ENCODE peak calls at places on chromosomes 5 and 9, in five cellular contexts. Q is psoas muscle, J is astrocyte, W is hepatocyte, P is heart right ventricle. C is an unnamed sample.

GRCh38 chr5:135045488-135045887 is 11.5 kb upstream of the PITX1 start:
- DNase-seq in W (no peak), J (no peak), Q (no peak), P (no peak), C (no peak)

GRCh38 chr9:19637084-19637483 is 151.8 kb downstream of the SLC24A2 start:
- DNase-seq in W (no peak), P (no peak), J (no peak), Q (no peak), C (no peak)

GRCh38 chr9:14941487-14941886 is 31.3 kb upstream of the FREM1 start:
- DNase-seq in J (no peak), Q (no peak), W (no peak), P (no peak), C (no peak)

GRCh38 chr5:20229286-20230005 is 241.4 kb upstream of the CDH18 start:
- DNase-seq in W (no peak), Q (no peak), J (no peak), P (no peak), C (no peak)

GRCh38 chr5:54679686-54680085 is 162.1 kb downstream of the SNX18 start:
- DNase-seq in P (no peak), Q (no peak), J (no peak), W (no peak), C (no peak)

GRCh38 chr9:83706703-83707517 is 848 bp downstream of the UBQLN1 start:
- DNase-seq in W (peak; percentile 68), Q (peak; percentile 46), J (peak; percentile 36), P (peak; percentile 44), C (no peak)

GRCh38 chr9:127561491-127562270 is 50.4 kb upstream of the STXBP1 start:
- DNase-seq in W (peak; percentile 90), J (peak; percentile 99), Q (peak; percentile 84), P (peak; percentile 72), C (peak; percentile 100)

GRCh38 chr9:33649463-33649862 is 125.4 kb downstream of the ANKRD18B start:
- DNase-seq in P (no peak), J (no peak), Q (no peak), W (no peak), C (no peak)

GRCh38 chr5:175340180-175340579 is 103.8 kb downstream of the DRD1 start:
- DNase-seq in Q (no peak), W (no peak), P (no peak), J (peak; percentile 5), C (no peak)

GRCh38 chr9:28120241-28121025 is 547.2 kb upstream of the C9orf72 start:
- DNase-seq in J (no peak), Q (no peak), P (no peak), W (no peak), C (no peak)

GRCh38 chr5:1008451-1009358 is at the start of gene NKD2:
- DNase-seq in W (peak; percentile 81), Q (peak; percentile 37), P (peak; percentile 57), J (no peak), C (no peak)

GRCh38 chr9:70192707-70193106 is 66.1 kb upstream of the SMC5 start:
- DNase-seq in W (no peak), Q (no peak), J (no peak), P (no peak), C (peak; percentile 15)

GRCh38 chr5:4584982-4585381 is 555.1 kb upstream of the ADAMTS16 start:
- DNase-seq in P (no peak), J (peak; percentile 96), W (peak; percentile 11), Q (peak; percentile 14), C (peak; percentile 81)

GRCh38 chr9:107592439-107592838 is 102.9 kb upstream of the KLF4 start:
- DNase-seq in J (no peak), Q (no peak), P (no peak), W (no peak), C (no peak)

GRCh38 chr5:171512397-171512796 is 93.0 kb downstream of the FGF18 start:
- DNase-seq in W (no peak), Q (no peak), P (no peak), J (no peak), C (peak; percentile 29)

GRCh38 chr5:102715405-102715804 is 39.7 kb upstream of the PAM start:
- DNase-seq in P (no peak), W (no peak), Q (no peak), J (peak; percentile 85), C (peak; percentile 87)

GRCh38 chr9:117672397-117672796 is 31.8 kb upstream of the TLR4 start:
- DNase-seq in W (no peak), Q (no peak), J (peak; percentile 59), P (no peak), C (peak; percentile 62)

GRCh38 chr5:67200809-67201562 is 4.4 kb upstream of the CD180 start:
- DNase-seq in J (no peak), P (no peak), W (no peak), Q (no peak), C (no peak)

GRCh38 chr5:150073086-150073625 is 13.2 kb downstream of the CSF1R start:
- DNase-seq in J (no peak), W (no peak), P (no peak), Q (no peak), C (no peak)

GRCh38 chr5:34905564-34905963 is 9.7 kb downstream of the RAD1 start:
- DNase-seq in P (no peak), Q (no peak), J (no peak), W (no peak), C (no peak)

GRCh38 chr9:127776195-127776918 is 2.1 kb downstream of the SH2D3C start:
- DNase-seq in J (no peak), W (no peak), Q (no peak), P (no peak), C (no peak)

GRCh38 chr5:2256646-2257288 is 374.0 kb upstream of the IRX4 start:
- DNase-seq in Q (no peak), W (no peak), P (no peak), J (no peak), C (no peak)

GRCh38 chr9:134200730-134201129 is 36.4 kb upstream of the RNU6ATAC start:
- DNase-seq in J (no peak), W (no peak), Q (no peak), P (no peak), C (no peak)

GRCh38 chr5:53069626-53070025 is 39.9 kb downstream of the MOCS2 start:
- DNase-seq in Q (no peak), W (no peak), J (peak; percentile 93), P (no peak), C (no peak)

GRCh38 chr5:172751761-172752510 is 19.1 kb downstream of the DUSP1 start:
- DNase-seq in W (no peak), P (peak; percentile 56), Q (no peak), J (no peak), C (no peak)

GRCh38 chr5:84603557-84604185 is 219.0 kb upstream of the EDIL3 start:
- DNase-seq in J (peak; percentile 97), Q (peak; percentile 30), P (no peak), W (no peak), C (peak; percentile 22)

GRCh38 chr9:69175488-69175872 is 1.4 kb downstream of the TJP2 start:
- DNase-seq in J (peak; percentile 40), W (no peak), P (no peak), Q (no peak), C (no peak)

GRCh38 chr5:138748630-138749081 is 4.6 kb upstream of the CTNNA1 start:
- DNase-seq in Q (peak; percentile 44), W (no peak), P (no peak), J (peak; percentile 24), C (no peak)

GRCh38 chr5:150035139-150035893 is 34.8 kb downstream of the HMGXB3 start:
- DNase-seq in Q (no peak), W (no peak), P (no peak), J (no peak), C (no peak)

GRCh38 chr5:43073597-43074546 is 33.8 kb upstream of the ANXA2R start:
- DNase-seq in Q (no peak), P (no peak), W (peak; percentile 40), J (no peak), C (no peak)

GRCh38 chr9:21677387-21677786 is 125.0 kb upstream of the MTAP start:
- DNase-seq in J (no peak), W (no peak), Q (no peak), P (no peak), C (no peak)
- H3K4me1 ChIP-seq in J (peaks cover 46% of the 10 kb centered on the region), W (no peaks in the 10 kb centered on the region), Q (no peaks in the 10 kb centered on the region), P (no peaks in the 10 kb centered on the region), C (peaks cover 73% of the 10 kb centered on the region)

GRCh38 chr9:136255166-136255538 is 9.5 kb upstream of the QSOX2 start:
- DNase-seq in Q (peak; percentile 46), W (no peak), J (peak; percentile 40), P (no peak), C (no peak)

GRCh38 chr9:136257381-136258298 is 12.0 kb upstream of the QSOX2 start:
- DNase-seq in P (no peak), J (no peak), Q (no peak), W (no peak), C (no peak)

GRCh38 chr9:136258299-136258625 is 12.7 kb upstream of the QSOX2 start:
- DNase-seq in Q (no peak), P (no peak), J (no peak), W (no peak), C (no peak)

GRCh38 chr9:136254381-136255165 is 9.0 kb upstream of the QSOX2 start:
- DNase-seq in J (no peak), W (no peak), P (peak; percentile 58), Q (peak; percentile 36), C (no peak)

GRCh38 chr9:136255896-136256890 is 10.6 kb upstream of the QSOX2 start:
- DNase-seq in P (no peak), J (no peak), Q (no peak), W (no peak), C (no peak)
- TF ChIP-seq CTCF in P (no peak), J (no peak), Q (no peak), W (no peak), C (peak; percentile 37)

GRCh38 chr5:124668353-124669299 is 77.8 kb downstream of the ZNF608 start:
- DNase-seq in Q (no peak), J (no peak), W (no peak), P (no peak), C (no peak)
- H3K4me1 ChIP-seq in Q (peaks cover 27% of the 10 kb centered on the region), J (peaks cover 15% of the 10 kb centered on the region), W (peaks cover 36% of the 10 kb centered on the region), P (no peaks in the 10 kb centered on the region), C (peaks cover 15% of the 10 kb centered on the region)

DNA sequence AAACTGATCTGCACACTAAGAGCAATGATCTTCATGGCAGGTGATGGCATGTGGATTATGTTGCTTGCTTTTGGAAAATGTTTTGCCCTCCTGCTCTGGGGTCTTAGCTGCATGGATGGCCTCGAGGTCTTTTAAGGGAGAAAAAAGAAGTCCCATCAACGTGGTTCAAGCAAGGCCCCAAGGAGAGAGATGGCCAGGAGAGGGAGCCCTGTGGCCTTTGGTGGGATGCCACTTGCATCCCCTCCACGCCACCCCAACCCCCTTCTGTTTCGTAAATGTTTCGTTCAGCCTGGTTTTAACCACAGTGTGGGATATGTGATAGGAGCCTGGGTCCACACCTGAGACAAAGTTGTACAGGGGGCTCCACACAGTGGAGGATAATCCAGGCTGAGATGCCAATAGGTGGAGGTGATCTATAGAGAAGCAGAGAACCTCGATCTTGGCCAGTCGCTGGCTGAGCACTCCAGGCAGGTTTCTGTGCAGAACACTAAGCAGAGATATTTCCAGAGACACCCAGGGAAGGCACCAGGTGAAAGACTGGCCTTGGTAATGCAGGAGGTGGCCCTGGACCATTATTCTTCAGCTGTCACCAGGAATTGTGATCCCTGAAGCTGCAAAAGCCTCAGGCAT is 25.8 kb upstream of the FRRS1L start:
- DNase-seq in Q (no peak), P (no peak), J (no peak), W (peak; percentile 55), C (no peak)
- TF ChIP-seq CTCF in Q (no peak), P (peak; percentile 47), J (peak; percentile 26), W (peak; percentile 53), C (peak; percentile 48)

GRCh38 chr9:131397100-131397790 is 3.4 kb downstream of the PRRC2B start:
- DNase-seq in W (peak; percentile 42), Q (no peak), J (peak; percentile 65), P (no peak), C (peak; percentile 50)
- H3K4me1 ChIP-seq in W (peaks cover 39% of the 10 kb centered on the region), Q (peaks cover 79% of the 10 kb centered on the region), J (peaks cover 54% of the 10 kb centered on the region), P (peaks cover 27% of the 10 kb centered on the region), C (peaks cover 53% of the 10 kb centered on the region)

GRCh38 chr9:124293712-124294504 is 36.2 kb downstream of the NEK6 start:
- DNase-seq in Q (no peak), P (no peak), W (no peak), J (no peak), C (no peak)
- TF ChIP-seq CTCF in Q (peak; percentile 14), P (peak; percentile 52), W (no peak), J (no peak), C (no peak)

C was measured in foreskin keratinocyte.